ENCODE peak calls at places on chromosomes 6 and 20, in nine cellular contexts. G is HepG2, I is uterus, Y is body of pancreas, B is AG09309, M is pancreas, T is GM23248, E is lower leg skin, H is brain microvascular endothelial cell. Q is an unnamed sample.

GRCh38 chr20:14199111-14199510 is 138.3 kb downstream of the FLRT3 start:
- DNase-seq in I (no peak), H (peak), B (no peak), Y (no peak), E (no peak), T (no peak), G (no peak), M (no peak), Q (no peak)

GRCh38 chr20:1803216-1804128 is 91.7 kb upstream of the SIRPA start:
- DNase-seq in H (peak), Y (no peak), I (no peak), E (peak), M (no peak), T (peak), B (no peak), G (no peak), Q (peak)

GRCh38 chr6:157222201-157222981 is 100.9 kb downstream of the TMEM242 start:
- DNase-seq in Y (peak), H (no peak), I (no peak), E (peak), G (no peak), B (no peak), T (no peak), M (no peak), Q (no peak)

GRCh38 chr6:161227004-161227950 is 46.6 kb downstream of the AGPAT4 start:
- DNase-seq in T (no peak), I (no peak), B (no peak), M (no peak), G (no peak), Y (no peak), E (no peak), H (no peak), Q (no peak)

GRCh38 chr20:24745617-24746350 is 203.3 kb upstream of the CST7 start:
- DNase-seq in T (no peak), I (no peak), H (no peak), E (no peak), G (no peak), Y (no peak), M (no peak), B (no peak), Q (no peak)

GRCh38 chr20:10954137-10954840 is 280.5 kb upstream of the JAG1 start:
- DNase-seq in B (no peak), Y (peak), E (peak), H (no peak), I (no peak), G (peak), T (no peak), M (peak), Q (no peak)

GRCh38 chr6:25050356-25050755 is 114.6 kb upstream of the RIPOR2 start:
- DNase-seq in G (no peak), Y (no peak), M (no peak), T (peak), B (no peak), E (no peak), I (no peak), H (peak), Q (no peak)

GRCh38 chr6:6972456-6972855 is 135.3 kb upstream of the RREB1 start:
- DNase-seq in G (no peak), T (peak), I (no peak), M (no peak), E (no peak), H (peak), B (peak), Y (no peak), Q (no peak)

GRCh38 chr20:45685896-45686295 is 15.9 kb upstream of the WFDC11 start:
- DNase-seq in I (no peak), Y (no peak), G (no peak), B (no peak), H (peak), T (peak), M (no peak), E (no peak), Q (no peak)

GRCh38 chr20:38935285-38935684 is 9.1 kb downstream of the FAM83D start:
- DNase-seq in H (peak), G (no peak), Y (no peak), M (no peak), T (peak), B (no peak), E (no peak), I (no peak), Q (no peak)

GRCh38 chr6:27161946-27162603 is 85.4 kb upstream of the PRSS16 start:
- DNase-seq in E (no peak), Y (peak), G (peak), T (peak), M (no peak), I (no peak), B (no peak), H (peak), Q (no peak)

DNA sequence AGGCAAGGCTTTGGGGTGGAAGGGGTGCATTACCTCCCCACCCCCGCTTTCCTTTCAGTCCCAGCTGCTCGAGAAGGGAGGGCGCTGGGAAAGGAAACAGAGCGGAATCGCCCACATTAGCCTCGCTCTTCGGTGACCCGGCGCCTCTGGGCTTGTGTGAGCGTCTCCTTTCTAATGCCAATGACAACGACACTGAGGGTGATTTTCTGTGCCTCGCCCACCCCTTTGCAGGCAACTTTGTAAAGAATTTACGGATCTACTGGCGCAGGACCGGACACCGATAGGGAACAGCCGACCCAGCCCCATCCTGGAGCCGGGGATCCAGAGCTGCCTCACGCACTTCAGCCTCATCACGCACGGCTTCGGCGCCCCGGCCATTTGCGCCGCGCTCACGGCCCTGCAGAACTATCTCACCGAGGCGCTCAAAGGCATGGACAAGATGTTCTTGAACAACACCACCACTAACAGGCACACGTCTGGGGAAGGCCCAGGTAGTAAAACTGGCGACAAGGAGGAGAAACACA is 24.3 kb downstream of the TFAP2B start:
- DNase-seq in B (no peak), G (no peak), Y (no peak), M (no peak), I (no peak), E (no peak), T (no peak), H (no peak), Q (no peak)
- H3K4me3 ChIP-seq in B (no peak), G (no peak), Y (no peak), M (no peak), I (no peak), E (no peak), T (no peak), H (no peak), Q (no peak)

GRCh38 chr6:28880519-28880893 is 43.3 kb downstream of the TRIM27 start:
- DNase-seq in T (no peak), H (no peak), I (no peak), M (no peak), Y (no peak), B (no peak), G (no peak), E (no peak), Q (no peak)
- H3K4me3 ChIP-seq in T (peak), H (peak), I (peak), M (peak), Y (no peak), B (peak), G (peak), E (no peak), Q (peak)

DNA sequence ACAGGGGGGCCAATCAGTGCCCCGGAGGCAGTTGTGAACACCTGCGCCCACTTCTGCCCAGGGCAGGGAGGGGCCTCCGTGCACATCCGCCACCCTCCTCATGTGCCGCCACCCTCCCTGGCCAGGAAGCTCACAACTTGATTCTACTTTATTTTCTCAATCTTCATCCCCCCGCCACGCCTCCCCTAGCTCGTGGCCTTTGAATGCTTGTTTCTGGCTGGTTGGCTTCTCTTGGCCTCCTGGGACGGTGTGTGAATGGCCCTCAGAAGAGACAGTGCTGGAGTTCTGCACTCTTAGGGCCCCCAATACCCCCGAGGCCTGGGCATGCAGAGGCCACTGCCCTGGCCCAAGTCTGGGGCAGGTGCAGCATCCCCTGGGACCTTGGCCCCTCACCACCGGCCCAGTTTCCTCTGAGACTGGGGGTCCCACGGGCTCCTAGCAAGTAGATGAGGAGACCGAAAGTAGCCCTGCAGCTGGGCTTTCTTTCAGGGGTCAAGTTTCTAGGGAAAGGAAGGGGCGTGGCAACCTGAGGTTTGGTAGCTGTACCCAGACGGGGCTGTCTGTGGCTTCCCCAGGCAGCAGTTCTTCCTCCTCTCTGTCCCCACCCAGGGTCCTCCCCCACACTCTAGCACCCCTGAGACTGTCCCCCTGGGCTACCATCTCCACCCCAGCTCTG is 1.3 kb downstream of the RGS19 start:
- DNase-seq in E (no peak), M (no peak), B (no peak), T (no peak), G (no peak), H (no peak), Y (no peak), I (no peak), Q (no peak)
- H3K4me3 ChIP-seq in E (no peak), M (peak), B (peak), T (peak), G (no peak), H (no peak), Y (no peak), I (no peak), Q (peak)

GRCh38 chr20:31485450-31486339 is 10.6 kb downstream of the REM1 start:
- DNase-seq in T (peak), H (peak), E (peak), I (peak), Y (no peak), M (peak), G (no peak), B (no peak), Q (no peak)
- H3K4me3 ChIP-seq in T (no peak), H (peak), E (no peak), I (peak), Y (no peak), M (no peak), G (no peak), B (no peak), Q (no peak)

DNA sequence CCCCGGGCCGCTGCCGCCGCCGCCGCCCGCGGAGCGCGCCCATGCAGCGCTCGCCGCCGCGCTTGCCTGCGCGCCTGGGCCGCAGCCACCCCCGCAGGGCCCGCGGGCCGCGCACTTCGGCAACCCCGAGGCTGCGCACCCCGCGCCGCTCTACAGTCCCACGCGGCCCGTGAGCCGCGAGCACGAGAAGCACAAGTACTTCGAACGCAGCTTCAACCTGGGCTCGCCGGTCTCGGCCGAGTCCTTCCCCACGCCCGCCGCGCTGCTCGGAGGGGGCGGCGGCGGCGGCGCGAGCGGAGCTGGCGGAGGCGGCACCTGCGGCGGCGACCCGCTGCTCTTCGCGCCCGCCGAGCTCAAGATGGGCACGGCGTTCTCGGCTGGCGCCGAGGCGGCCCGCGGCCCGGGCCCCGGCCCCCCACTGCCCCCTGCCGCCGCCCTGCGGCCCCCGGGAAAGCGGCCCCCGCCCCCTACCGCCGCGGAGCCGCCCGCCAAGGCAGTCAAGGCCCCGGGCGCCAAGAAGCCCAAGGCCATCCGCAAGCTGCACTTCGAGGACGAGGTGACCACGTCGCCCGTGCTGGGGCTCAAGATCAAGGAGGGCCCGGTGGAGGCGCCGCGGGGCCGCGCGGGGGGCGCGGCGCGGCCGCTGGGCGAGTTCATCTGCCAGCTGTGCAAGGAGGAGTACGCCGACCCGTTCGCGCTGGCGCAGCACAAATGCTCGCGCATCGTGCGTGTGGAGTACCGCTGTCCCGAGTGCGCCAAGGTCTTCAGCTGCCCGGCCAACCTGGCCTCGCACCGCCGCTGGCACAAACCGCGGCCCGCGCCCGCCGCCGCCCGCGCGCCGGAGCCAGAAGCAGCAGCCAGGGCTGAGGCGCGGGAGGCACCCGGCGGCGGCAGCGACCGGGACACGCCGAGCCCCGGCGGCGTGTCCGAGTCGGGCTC is 779 bp downstream of the INSM1 start:
- DNase-seq in E (no peak), B (no peak), I (no peak), H (no peak), M (no peak), Y (no peak), G (no peak), T (peak), Q (no peak)
- H3K4me3 ChIP-seq in E (peak), B (no peak), I (no peak), H (no peak), M (peak), Y (no peak), G (peak), T (peak), Q (peak)

GRCh38 chr6:141264101-141264500 is 868.6 kb upstream of the GJE1 start:
- DNase-seq in T (no peak), M (no peak), I (no peak), E (no peak), H (no peak), B (no peak), G (no peak), Y (no peak), Q (no peak)

GRCh38 chr6:141261672-141262060 is 871.1 kb upstream of the GJE1 start:
- DNase-seq in M (no peak), E (no peak), T (no peak), I (no peak), Y (no peak), G (no peak), H (no peak), B (no peak), Q (no peak)

GRCh38 chr6:141267420-141267819 is 865.3 kb upstream of the GJE1 start:
- DNase-seq in T (no peak), M (no peak), I (no peak), E (no peak), G (no peak), Y (no peak), B (no peak), H (no peak), Q (no peak)

GRCh38 chr6:141269684-141270083 is 863.0 kb upstream of the GJE1 start:
- DNase-seq in Y (no peak), I (no peak), G (no peak), E (no peak), H (no peak), B (no peak), T (no peak), M (no peak), Q (no peak)

GRCh38 chr6:141265748-141266647 is 866.7 kb upstream of the GJE1 start:
- DNase-seq in Y (no peak), B (no peak), T (peak), M (no peak), G (peak), E (no peak), I (no peak), H (no peak), Q (no peak)
- H3K4me3 ChIP-seq in Y (no peak), B (peak), T (peak), M (no peak), G (no peak), E (no peak), I (peak), H (peak), Q (no peak)

GRCh38 chr6:113970808-113971676 is at the start of gene HDAC2:
- DNase-seq in I (peak), E (peak), T (peak), Y (peak), B (peak), G (peak), M (peak), H (peak), Q (peak)

GRCh38 chr6:113971786-113972185 is 838 bp upstream of the HDAC2 start:
- DNase-seq in M (no peak), E (no peak), B (no peak), I (no peak), H (no peak), G (no peak), T (peak), Y (no peak), Q (no peak)

GRCh38 chr6:113969888-113970807 is 800 bp downstream of the HDAC2 start:
- DNase-seq in G (peak), B (no peak), T (peak), M (peak), E (peak), H (no peak), Y (peak), I (peak), Q (no peak)

GRCh38 chr6:113968472-113968871 is 2.5 kb downstream of the HDAC2 start:
- DNase-seq in E (no peak), T (no peak), H (no peak), Y (no peak), B (no peak), M (no peak), G (no peak), I (no peak), Q (no peak)

GRCh38 chr6:113967777-113968176 is 3.2 kb downstream of the HDAC2 start:
- DNase-seq in M (no peak), I (no peak), E (no peak), Y (no peak), B (no peak), H (no peak), T (no peak), G (no peak), Q (no peak)
- H3K4me3 ChIP-seq in M (no peak), I (no peak), E (no peak), Y (no peak), B (no peak), H (no peak), T (no peak), G (no peak), Q (no peak)

GRCh38 chr6:100461920-100462295 is 2.8 kb downstream of the SIM1 start:
- DNase-seq in T (peak), B (no peak), Y (no peak), M (no peak), G (no peak), I (no peak), H (no peak), E (no peak), Q (no peak)

GRCh38 chr6:100460650-100461204 is 4.0 kb downstream of the SIM1 start:
- DNase-seq in I (no peak), H (no peak), T (peak), G (no peak), M (no peak), Y (no peak), E (no peak), B (no peak), Q (no peak)

GRCh38 chr6:100462396-100462795 is 2.3 kb downstream of the SIM1 start:
- DNase-seq in G (no peak), M (no peak), Y (no peak), T (peak), E (no peak), I (no peak), H (no peak), B (no peak), Q (no peak)

GRCh38 chr6:100462990-100463684 is 1.6 kb downstream of the SIM1 start:
- DNase-seq in T (no peak), M (no peak), B (no peak), I (no peak), G (no peak), E (no peak), Y (no peak), H (no peak), Q (no peak)

DNA sequence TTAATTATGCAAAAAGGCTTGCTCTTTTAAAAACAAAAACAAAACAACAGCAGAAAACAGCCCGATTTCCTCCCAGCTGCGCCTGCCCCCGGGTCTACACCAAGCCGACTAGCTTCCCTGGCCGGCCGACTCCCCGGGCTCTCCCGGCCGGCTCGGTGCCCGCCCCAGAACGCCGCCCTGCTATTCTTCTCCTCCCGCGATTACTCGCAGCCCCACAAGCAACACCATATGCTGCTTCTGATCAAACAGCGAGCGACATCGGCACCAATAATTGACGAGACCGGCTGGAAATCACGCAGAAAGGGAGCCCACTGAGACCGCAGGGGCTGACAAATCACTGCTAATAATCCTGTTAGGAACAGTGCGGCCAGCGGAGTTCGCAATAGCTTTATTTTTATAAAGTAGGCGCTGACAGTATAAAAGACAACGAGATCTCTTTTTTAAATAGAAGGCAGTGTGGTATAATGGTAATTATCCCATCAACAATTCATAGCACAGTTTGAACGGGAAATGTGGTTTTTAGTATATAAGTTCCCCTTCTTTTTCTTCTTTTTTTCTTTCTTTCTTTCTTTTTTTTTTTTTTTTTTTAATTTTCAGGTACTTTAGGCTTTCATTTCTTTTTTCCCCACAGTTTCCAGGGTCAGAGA is 3.3 kb downstream of the SIM1 start:
- DNase-seq in B (no peak), T (peak), H (no peak), G (no peak), E (no peak), Y (no peak), I (no peak), M (no peak), Q (no peak)
- H3K4me3 ChIP-seq in B (no peak), T (peak), H (peak), G (no peak), E (no peak), Y (no peak), I (no peak), M (peak), Q (no peak)

Q was measured in GM12864.